ENCODE peak calls at places on chromosomes 1 and 21, in six cellular contexts. C is CD4-positive, CD25-positive, alpha-beta regulatory T cell; Z is mammary epithelial cell; K is body of pancreas; D is spleen; J is CD8-positive, alpha-beta memory T cell. X is an unnamed sample.

GRCh38 chr1:149997585-149998262 is 12.8 kb downstream of the OTUD7B start:
- DNase-seq in C (no peak), Z (no peak), K (no peak), D (no peak), J (no peak), X (no peak)

GRCh38 chr1:154141240-154141639 is 13.6 kb downstream of the NUP210L start:
- DNase-seq in C (no peak), Z (no peak), K (no peak), D (no peak), J (no peak), X (no peak)

GRCh38 chr1:43021547-43022474 is 63.1 kb upstream of the SLC2A1 start:
- DNase-seq in C (no peak), Z (peak), K (no peak), D (no peak), J (no peak), X (peak)

GRCh38 chr21:45293214-45293725 is 5.6 kb upstream of the POFUT2 start:
- DNase-seq in C (no peak), Z (no peak), K (no peak), D (no peak), J (no peak), X (peak)

GRCh38 chr1:161187311-161187710 is 10.0 kb upstream of the B4GALT3 start:
- DNase-seq in C (no peak), Z (no peak), K (no peak), D (peak), J (no peak), X (peak)

GRCh38 chr1:32900956-32901822 is at the start of gene TMEM54:
- DNase-seq in C (no peak), Z (peak), K (peak), D (peak), J (no peak), X (peak)

GRCh38 chr1:199979071-199979470 is 48.4 kb upstream of the NR5A2 start:
- DNase-seq in C (no peak), Z (no peak), K (peak), D (peak), J (no peak), X (no peak)

GRCh38 chr1:21816602-21817302 is 4.7 kb downstream of the LDLRAD2 start:
- DNase-seq in C (no peak), Z (peak), K (no peak), D (no peak), J (no peak), X (no peak)

DNA sequence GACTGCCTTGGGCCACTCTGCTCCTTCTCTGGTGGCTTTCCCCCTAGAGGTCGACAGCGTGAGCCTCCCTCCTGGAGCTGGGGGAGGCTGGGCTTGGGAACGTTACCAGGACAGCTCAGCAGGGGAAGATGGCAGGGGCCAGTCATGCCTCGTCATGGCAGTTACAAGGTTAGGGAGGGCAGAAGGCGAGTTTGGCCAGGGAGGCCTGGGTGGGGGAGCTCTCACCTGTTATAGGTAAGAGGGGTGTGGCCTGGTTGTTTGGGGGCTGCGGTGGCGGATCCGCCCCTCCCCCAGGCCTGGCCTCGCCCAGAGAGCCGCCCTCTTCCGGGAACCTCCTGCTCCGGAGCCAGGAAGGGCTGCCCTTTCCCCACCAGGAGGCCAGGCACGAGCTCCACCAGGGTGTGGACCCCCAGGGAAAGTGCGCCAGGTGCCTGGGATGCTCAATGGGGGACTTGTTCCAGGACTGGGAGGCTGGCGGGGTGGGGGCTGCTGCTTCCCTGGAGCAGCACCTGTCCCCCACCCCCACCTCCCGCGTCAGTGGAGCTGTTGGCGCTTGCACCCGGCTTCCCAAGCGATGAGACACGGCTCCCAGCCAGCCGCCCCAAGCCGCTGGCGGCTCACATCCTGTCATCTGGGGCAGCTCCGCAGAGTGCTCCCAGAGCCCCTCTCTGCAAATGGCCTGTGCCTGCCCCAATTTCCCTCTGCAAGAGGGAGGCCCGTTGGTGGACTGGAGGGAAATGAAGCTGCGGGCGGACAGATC is 23.6 kb upstream of the PKP1 start:
- DNase-seq in C (no peak), Z (peak), K (peak), D (peak), J (no peak), X (peak)
- H3K4me3 ChIP-seq in C (no peak), Z (no peak), K (no peak), D (no peak), J (no peak), X (no peak)

GRCh38 chr1:185652348-185652747 is 81.8 kb upstream of the HMCN1 start:
- DNase-seq in C (no peak), Z (no peak), K (no peak), D (no peak), J (no peak), X (no peak)
- H3K4me3 ChIP-seq in C (no peak), Z (no peak), K (no peak), D (no peak), J (no peak), X (no peak)

GRCh38 chr1:52915211-52915854 is 6.2 kb downstream of the ECHDC2 start:
- DNase-seq in C (no peak), Z (no peak), K (no peak), D (no peak), J (no peak), X (no peak)
- H3K4me3 ChIP-seq in C (no peak), Z (no peak), K (no peak), D (no peak), J (no peak), X (no peak)

DNA sequence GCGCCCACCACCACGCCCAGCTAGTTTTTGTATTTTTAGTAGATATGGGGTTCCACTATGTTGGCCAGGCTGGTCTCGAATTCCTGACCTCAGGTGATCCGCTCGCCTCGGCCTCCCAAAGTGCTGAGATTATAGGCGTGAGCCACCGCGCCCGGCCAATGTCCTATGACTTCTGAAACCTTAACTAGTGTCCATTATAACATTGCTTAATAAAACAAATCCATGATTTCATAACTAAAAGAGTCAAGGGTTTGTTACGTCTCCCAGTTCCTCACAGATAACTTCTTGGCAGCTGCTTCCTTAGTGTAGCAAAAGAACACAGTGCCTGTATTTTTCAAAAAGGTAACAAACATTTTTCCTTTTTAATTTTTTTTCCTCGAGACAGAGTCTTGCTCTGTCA is 53.6 kb downstream of the FBXO42 start:
- DNase-seq in C (no peak), Z (no peak), K (no peak), D (no peak), J (no peak), X (no peak)
- H3K4me3 ChIP-seq in C (no peak), Z (no peak), K (no peak), D (no peak), J (no peak), X (no peak)

GRCh38 chr1:67261646-67262045 is 46.0 kb upstream of the IL12RB2 start:
- DNase-seq in C (no peak), Z (no peak), K (no peak), D (no peak), J (no peak), X (no peak)
- H3K4me3 ChIP-seq in C (no peak), Z (no peak), K (no peak), D (no peak), J (no peak), X (no peak)

GRCh38 chr1:3679799-3680453 is 27.6 kb downstream of the TP73 start:
- DNase-seq in C (no peak), Z (no peak), K (no peak), D (no peak), J (no peak), X (peak)

GRCh38 chr1:3677411-3677944 is 25.2 kb downstream of the TP73 start:
- DNase-seq in C (no peak), Z (no peak), K (no peak), D (no peak), J (no peak), X (peak)

GRCh38 chr1:3678361-3679097 is 26.2 kb downstream of the TP73 start:
- DNase-seq in C (no peak), Z (no peak), K (no peak), D (no peak), J (no peak), X (peak)

GRCh38 chr1:3680488-3681230 is 28.3 kb downstream of the TP73 start:
- DNase-seq in C (no peak), Z (peak), K (no peak), D (no peak), J (no peak), X (peak)

DNA sequence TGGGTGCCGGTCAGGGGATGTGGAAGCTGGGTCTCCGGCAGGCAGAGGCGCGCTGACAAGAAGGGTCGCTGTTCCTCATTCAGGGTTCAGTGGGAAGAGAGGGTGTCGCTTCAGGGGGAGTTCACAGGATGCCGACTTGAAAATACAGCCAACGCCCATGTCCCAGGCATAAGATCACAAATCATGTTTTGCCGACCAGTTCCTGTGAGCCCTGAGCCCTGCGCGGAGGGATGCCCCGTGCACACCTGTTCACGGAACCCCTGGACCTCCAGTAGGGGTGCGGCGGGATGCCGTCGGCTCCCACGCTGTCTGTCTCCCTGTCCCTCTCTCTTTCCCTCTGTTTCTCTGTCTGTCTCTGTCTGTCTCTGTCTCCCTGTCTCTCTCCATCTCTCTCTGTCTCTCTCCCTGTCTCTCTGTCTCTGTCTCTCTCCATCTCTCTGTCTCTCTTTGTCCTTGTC is 26.8 kb downstream of the TP73 start:
- DNase-seq in C (no peak), Z (no peak), K (no peak), D (no peak), J (no peak), X (peak)
- H3K4me3 ChIP-seq in C (no peak), Z (no peak), K (no peak), D (no peak), J (no peak), X (no peak)

X was measured in kidney.